ENCODE peak calls at places on chromosomes 7 and 10, in nine cellular contexts. U is stimulated activated CD8-positive, alpha-beta memory T cell treated with anti-CD3 and anti-CD28 coated beads, Interleukin-7, amount 100 ng/mL, for 1 hour; J is NCI-H1694 treated with DMSO at 0.1 percent for 48 hours; Z is HFFc6; L is tibial nerve; B is heart right ventricle; R is iPS-NIHi11; D is Karpas-422; H is RCC 7860. X is an unnamed sample.

GRCh38 chr10:62056219-62056618 is 154.7 kb downstream of the ARID5B start:
- DNase-seq in L (no peak), B (no peak), Z (no peak), R (no peak), U (no peak), H (no peak), D (no peak), J (no peak), X (no peak)

GRCh38 chr7:83648464-83649241 is at the start of gene SEMA3E:
- DNase-seq in H (no peak), U (no peak), Z (peak), D (no peak), R (peak), B (no peak), L (peak), J (no peak), X (peak)

GRCh38 chr7:100195222-100195621 is 17.5 kb downstream of the STAG3 start:
- DNase-seq in H (no peak), R (no peak), D (no peak), J (no peak), B (no peak), U (no peak), Z (no peak), L (no peak), X (no peak)

GRCh38 chr10:111113961-111114830 is 37.4 kb downstream of the ADRA2A start:
- DNase-seq in Z (no peak), U (no peak), J (no peak), H (peak), D (no peak), L (no peak), R (no peak), B (no peak), X (no peak)

GRCh38 chr7:101614939-101615302 is 14.2 kb downstream of the MYL10 start:
- DNase-seq in Z (peak), B (no peak), U (no peak), H (no peak), L (no peak), J (no peak), R (no peak), D (no peak), X (no peak)

GRCh38 chr10:22713853-22714523 is 390 bp downstream of the PIP4K2A start:
- DNase-seq in Z (no peak), L (no peak), D (peak), B (peak), J (no peak), U (peak), R (peak), H (peak), X (no peak)

GRCh38 chr10:92413011-92413410 is 122.0 kb downstream of the MARCHF5 start:
- DNase-seq in Z (no peak), J (no peak), U (no peak), H (no peak), L (no peak), B (no peak), R (no peak), D (peak), X (no peak)

GRCh38 chr10:83542774-83543291 is 596.5 kb upstream of the GHITM start:
- DNase-seq in D (no peak), L (no peak), U (no peak), B (no peak), Z (no peak), R (no peak), J (no peak), H (no peak), X (peak)

GRCh38 chr7:5284304-5285281 is 1.9 kb downstream of the SLC29A4 start:
- DNase-seq in L (no peak), Z (no peak), D (peak), U (no peak), J (peak), R (peak), H (peak), B (peak), X (no peak)

GRCh38 chr7:45242261-45242660 is 84.7 kb downstream of the RAMP3 start:
- DNase-seq in U (no peak), H (no peak), J (no peak), L (no peak), D (no peak), B (no peak), R (no peak), Z (no peak), X (no peak)

GRCh38 chr10:76899490-76899889 is 738.1 kb downstream of the KCNMA1 start:
- DNase-seq in Z (no peak), H (no peak), B (no peak), U (no peak), R (no peak), L (no peak), D (no peak), J (no peak), X (no peak)

GRCh38 chr7:117018713-117019112 is 65.4 kb downstream of the ST7 start:
- DNase-seq in U (no peak), R (no peak), H (no peak), J (no peak), Z (no peak), L (no peak), B (no peak), D (no peak), X (no peak)

GRCh38 chr10:20871970-20872369 is 25.1 kb downstream of the NEBL start:
- DNase-seq in R (no peak), U (no peak), J (no peak), H (no peak), D (no peak), B (no peak), L (no peak), Z (no peak), X (no peak)

GRCh38 chr7:149780636-149781419 is 7.4 kb upstream of the ZNF467 start:
- DNase-seq in R (no peak), L (no peak), H (no peak), U (no peak), J (no peak), D (peak), Z (no peak), B (no peak), X (no peak)

X was measured in astrocyte.